ENCODE peak calls at places on chromosomes 7 and 10, in six cellular contexts. M is hepatocyte, Z is neural progenitor cell, A is A549, C is GM23248, I is PC-9. Q is an unnamed sample. For H3K9me3, the result is how much of the 10 kb centered on the place peaks cover.

GRCh38 chr10:98312349-98312748 is 44.4 kb upstream of the LOXL4 start:
- DNase-seq in M (no peak), Z (no peak), A (no peak), C (peak), I (peak), Q (no peak)

GRCh38 chr10:119480667-119481066 is 61.9 kb downstream of the RGS10 start:
- DNase-seq in M (no peak), Z (no peak), A (no peak), C (peak), I (no peak), Q (peak)

GRCh38 chr7:43536773-43537172 is 46.1 kb upstream of the STK17A start:
- DNase-seq in M (no peak), Z (no peak), A (no peak), C (no peak), I (no peak), Q (no peak)

GRCh38 chr7:131949659-131950058 is 393.2 kb upstream of the PODXL start:
- DNase-seq in M (no peak), Z (no peak), A (no peak), C (no peak), I (no peak), Q (no peak)

GRCh38 chr7:141295367-141295895 is 221.6 kb downstream of the TMEM178B start:
- DNase-seq in M (no peak), Z (no peak), A (no peak), C (no peak), I (no peak), Q (no peak)

GRCh38 chr7:69738396-69738889 is 140.2 kb downstream of the AUTS2 start:
- DNase-seq in M (peak), Z (peak), A (peak), C (no peak), I (no peak), Q (no peak)

GRCh38 chr10:114634607-114634974 is 23.5 kb downstream of the ABLIM1 start:
- DNase-seq in M (peak), Z (no peak), A (peak), C (peak), I (peak), Q (peak)

GRCh38 chr7:29609162-29610030 is 45.8 kb downstream of the PRR15 start:
- DNase-seq in M (peak), Z (peak), A (peak), C (peak), I (peak), Q (peak)

GRCh38 chr10:70619271-70620019 is 16.9 kb upstream of the PRF1 start:
- DNase-seq in M (no peak), Z (no peak), A (peak), C (peak), I (peak), Q (peak)

DNA sequence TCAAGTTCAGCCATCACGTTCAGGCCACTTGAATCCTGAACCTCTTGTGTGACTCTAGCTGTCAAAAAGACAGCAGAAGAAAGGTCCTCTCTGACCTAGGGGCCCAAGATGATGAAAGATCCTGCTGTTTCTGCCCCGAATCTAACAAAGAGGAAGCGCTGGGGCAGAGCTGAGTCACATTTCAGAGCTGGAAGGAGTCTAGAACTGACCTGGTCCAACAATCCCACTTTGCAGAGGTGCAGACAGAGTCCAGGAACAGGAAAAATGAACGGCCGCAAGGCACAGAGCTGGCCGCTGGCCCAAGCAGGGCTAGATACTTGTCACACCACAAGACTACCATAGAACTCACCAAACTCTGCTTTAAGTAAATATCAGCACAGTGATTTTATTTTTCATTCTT is 52.9 kb downstream of the CHST15 start:
- DNase-seq in M (no peak), Z (no peak), A (no peak), C (no peak), I (no peak), Q (no peak)
- H3K9me3 ChIP-seq in M (under half), Z (under half), A (under half), C (under half), I (under half), Q (under half)

GRCh38 chr10:78758176-78758575 is 310.6 kb upstream of the ZMIZ1 start:
- DNase-seq in M (no peak), Z (no peak), A (no peak), C (no peak), I (no peak), Q (no peak)
- H3K4me2 ChIP-seq in M (no peak), Z (no peak), A (no peak), C (no peak), I (peak), Q (no peak)

GRCh38 chr10:1378473-1378872 is 322.3 kb downstream of the WDR37 start:
- DNase-seq in M (no peak), Z (no peak), A (no peak), C (no peak), I (no peak), Q (no peak)
- H3K9me3 ChIP-seq in M (under half), Z (under half), A (under half), C (under half), I (under half), Q (under half)

DNA sequence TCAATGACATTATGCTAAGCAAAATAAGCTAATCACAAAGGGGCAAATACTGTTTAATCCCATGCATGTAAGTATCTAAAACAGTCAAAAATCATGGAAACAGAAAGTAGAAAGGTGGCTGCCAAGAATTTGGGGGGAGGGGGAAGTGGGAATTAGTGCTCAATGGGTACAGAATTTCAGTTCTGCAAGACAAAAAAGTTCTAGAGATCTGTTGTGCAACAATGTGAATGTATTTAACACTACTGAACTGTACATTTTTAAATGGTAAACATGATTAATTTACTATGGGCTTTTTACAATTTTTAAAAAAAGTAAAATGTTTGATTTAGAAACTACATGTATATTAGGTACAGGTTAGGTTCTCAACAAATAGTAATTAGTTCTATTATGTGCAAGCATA is 11.9 kb downstream of the EZH2 start:
- DNase-seq in M (no peak), Z (no peak), A (no peak), C (no peak), I (no peak), Q (no peak)
- H3K4me2 ChIP-seq in M (no peak), Z (no peak), A (no peak), C (no peak), I (no peak), Q (no peak)

Q was measured in mammary epithelial cell.